ENCODE peak calls at places on chromosomes 13 and 19, in eight cellular contexts. V is thoracic aorta, G is pancreas, Y is GM12865, M is fibroblast of mammary gland, D is ascending aorta, H is esophagus squamous epithelium, R is psoas muscle. K is an unnamed sample.

GRCh38 chr13:41465215-41465907 is 8.0 kb downstream of the RGCC start:
- DNase-seq in V (no peak), G (no peak), Y (peak; percentile 95), M (peak; percentile 91), D (peak; percentile 85), H (peak; percentile 24), R (peak; percentile 58), K (peak; percentile 46)

GRCh38 chr13:25286308-25286968 is 850 bp downstream of the MTMR6 start:
- DNase-seq in V (no peak), G (no peak), Y (peak; percentile 69), M (peak; percentile 56), D (no peak), H (no peak), R (no peak), K (peak; percentile 61)

GRCh38 chr13:63409791-63410351 is 1994.2 kb upstream of the PCDH20 start:
- DNase-seq in V (no peak), G (no peak), Y (no peak), M (peak; percentile 2), D (no peak), H (no peak), R (no peak), K (no peak)

GRCh38 chr13:24341439-24341838 is 32.1 kb downstream of the C1QTNF9 start:
- DNase-seq in V (no peak), G (no peak), Y (no peak), M (peak; percentile 48), D (no peak), H (no peak), R (no peak), K (no peak)

GRCh38 chr13:36818483-36819063 is 449 bp upstream of the RFXAP start:
- DNase-seq in V (no peak), G (no peak), Y (no peak), M (peak; percentile 24), D (no peak), H (no peak), R (no peak), K (no peak)

GRCh38 chr19:32638625-32639024 is 36.4 kb downstream of the ANKRD27 start:
- DNase-seq in V (no peak), G (no peak), Y (no peak), M (no peak), D (no peak), H (no peak), R (no peak), K (no peak)

GRCh38 chr19:29855771-29856510 is 44.1 kb downstream of the CCNE1 start:
- DNase-seq in V (no peak), G (no peak), Y (no peak), M (no peak), D (no peak), H (no peak), R (no peak), K (no peak)

GRCh38 chr19:16882146-16882545 is 6.7 kb upstream of the F2RL3 start:
- DNase-seq in V (no peak), G (no peak), Y (no peak), M (no peak), D (no peak), H (no peak), R (no peak), K (no peak)

GRCh38 chr13:92823059-92823458 is 403.5 kb upstream of the GPC6 start:
- DNase-seq in V (no peak), G (no peak), Y (no peak), M (no peak), D (no peak), H (no peak), R (no peak), K (no peak)

GRCh38 chr19:39403331-39404312 is 3.0 kb upstream of the ZFP36 start:
- DNase-seq in V (peak; percentile 97), G (peak; percentile 90), Y (peak; percentile 96), M (peak; percentile 100), D (peak; percentile 100), H (peak; percentile 89), R (peak; percentile 100), K (peak; percentile 95)

GRCh38 chr19:1663854-1664253 is 11.4 kb upstream of the TCF3 start:
- DNase-seq in V (no peak), G (no peak), Y (peak; percentile 72), M (no peak), D (no peak), H (no peak), R (no peak), K (no peak)

GRCh38 chr13:28138012-28138755 is at the start of gene PAN3:
- DNase-seq in V (peak; percentile 79), G (peak; percentile 97), Y (peak; percentile 96), M (peak; percentile 85), D (peak; percentile 96), H (peak; percentile 69), R (peak; percentile 93), K (peak; percentile 91)

GRCh38 chr19:46297700-46298476 is 1.0 kb downstream of the HIF3A start:
- DNase-seq in V (peak; percentile 47), G (peak; percentile 81), Y (no peak), M (peak; percentile 54), D (peak; percentile 88), H (no peak), R (peak; percentile 75), K (peak; percentile 79)

GRCh38 chr19:32676186-32676894 is 692 bp downstream of the RGS9BP start:
- DNase-seq in V (no peak), G (peak; percentile 84), Y (no peak), M (no peak), D (no peak), H (no peak), R (no peak), K (no peak)

GRCh38 chr19:45177817-45178261 is at the start of gene TRAPPC6A:
- DNase-seq in V (no peak), G (no peak), Y (no peak), M (peak; percentile 83), D (no peak), H (no peak), R (no peak), K (no peak)

GRCh38 chr13:40680659-40681323 is 14.3 kb upstream of the FOXO1 start:
- DNase-seq in V (no peak), G (no peak), Y (no peak), M (no peak), D (no peak), H (no peak), R (no peak), K (no peak)

GRCh38 chr13:37476874-37477273 is 121.7 kb downstream of the POSTN start:
- DNase-seq in V (no peak), G (no peak), Y (no peak), M (peak; percentile 63), D (no peak), H (no peak), R (no peak), K (no peak)

GRCh38 chr13:108270442-108270841 is 924 bp downstream of the TNFSF13B start:
- DNase-seq in V (no peak), G (no peak), Y (peak; percentile 11), M (no peak), D (no peak), H (no peak), R (no peak), K (no peak)

GRCh38 chr13:85497652-85498051 is 301.6 kb downstream of the SLITRK6 start:
- DNase-seq in V (no peak), G (no peak), Y (no peak), M (peak; percentile 93), D (no peak), H (no peak), R (no peak), K (no peak)

GRCh38 chr13:91922969-91923592 is 524.7 kb downstream of the GPC5 start:
- DNase-seq in V (no peak), G (no peak), Y (no peak), M (no peak), D (no peak), H (no peak), R (no peak), K (no peak)

GRCh38 chr13:20498659-20499058 is 27.0 kb downstream of the CRYL1 start:
- DNase-seq in V (no peak), G (no peak), Y (no peak), M (no peak), D (no peak), H (no peak), R (no peak), K (no peak)

GRCh38 chr19:1379126-1379905 is 4.4 kb upstream of the NDUFS7 start:
- DNase-seq in V (no peak), G (peak; percentile 77), Y (no peak), M (no peak), D (no peak), H (no peak), R (no peak), K (no peak)

GRCh38 chr19:46631481-46631880 is 4.5 kb downstream of the GNG8 start:
- DNase-seq in V (no peak), G (no peak), Y (no peak), M (peak; percentile 72), D (no peak), H (no peak), R (peak; percentile 77), K (no peak)

DNA sequence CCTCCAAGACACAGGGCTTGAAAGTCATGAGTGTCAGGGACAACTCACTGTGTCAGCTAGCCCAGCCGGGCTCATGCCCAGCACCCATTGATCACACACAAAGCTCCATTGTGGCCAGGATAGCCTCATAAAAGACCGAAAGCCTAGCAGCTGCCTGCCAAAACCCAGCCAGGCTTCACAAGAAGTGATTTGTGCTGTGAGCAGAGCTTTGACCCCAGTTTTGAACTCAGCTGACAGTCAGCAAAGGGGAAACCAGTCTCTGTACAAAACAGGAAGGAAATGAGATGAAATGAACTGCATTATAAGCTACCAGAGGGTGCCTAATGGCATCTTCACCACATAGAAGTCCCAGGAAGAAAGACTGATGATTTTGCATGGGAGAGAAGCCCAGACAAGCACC is 2.9 kb upstream of the RUBCNL start:
- DNase-seq in V (no peak), G (no peak), Y (peak; percentile 87), M (no peak), D (no peak), H (no peak), R (no peak), K (peak; percentile 71)
- H3K4me3 ChIP-seq in V (no peak overlapping the region), G (no peak overlapping the region), Y (no peak overlapping the region), M (no peak overlapping the region), D (no peak overlapping the region), H (no peak overlapping the region), R (no peak overlapping the region), K (no peak overlapping the region)

DNA sequence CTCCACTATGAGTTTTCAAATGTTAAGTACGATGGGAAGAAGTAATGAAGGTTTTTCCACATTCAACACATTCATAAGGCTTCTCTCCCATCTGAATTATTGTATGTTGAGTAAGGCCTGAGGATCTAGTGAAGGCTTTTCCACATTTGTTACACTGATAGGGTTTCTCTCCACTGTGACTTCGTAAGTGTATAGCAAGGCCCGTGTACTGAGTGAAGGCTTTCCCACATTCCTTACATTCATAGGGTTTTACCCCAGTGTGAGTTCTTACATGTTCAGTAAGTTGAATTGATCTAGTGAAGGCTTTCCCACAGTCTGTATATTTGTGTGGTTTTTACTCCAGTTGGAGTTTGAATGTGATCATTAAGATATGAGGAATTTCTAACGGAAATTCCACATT is 44.4 kb downstream of the ZNF846 start:
- DNase-seq in V (no peak), G (no peak), Y (no peak), M (no peak), D (no peak), H (no peak), R (no peak), K (no peak)
- TF ChIP-seq CTCF in V (no peak), G (no peak), Y (no peak), M (no peak), D (no peak), H (no peak), R (no peak), K (no peak)

GRCh38 chr13:51874651-51875050 is 12.9 kb downstream of the CCDC70 start:
- DNase-seq in V (no peak), G (no peak), Y (no peak), M (no peak), D (peak; percentile 7), H (no peak), R (no peak), K (no peak)
- H3K4me3 ChIP-seq in V (no peak overlapping the region), G (no peak overlapping the region), Y (no peak overlapping the region), M (no peak overlapping the region), D (no peak overlapping the region), H (no peak overlapping the region), R (no peak overlapping the region), K (no peak overlapping the region)

GRCh38 chr19:18814063-18814462 is 17.7 kb upstream of the UPF1 start:
- DNase-seq in V (no peak), G (peak; percentile 14), Y (no peak), M (peak; percentile 34), D (peak; percentile 80), H (no peak), R (peak; percentile 56), K (peak; percentile 63)
- TF ChIP-seq CTCF in V (peak; percentile 23), G (no peak), Y (no peak), M (no peak), D (no peak), H (no peak), R (no peak), K (no peak)

K was measured in testis.